ENCODE peak calls at places on chromosomes 16 and 17, in six cellular contexts. L is NCI-H1436 treated with DMSO at 0.1 percent for 48 hours, X is sciatic nerve, D is A673, M is astrocyte of the cerebellum, I is C1 segment of cervical spinal cord. J is an unnamed sample.

GRCh38 chr16:11165349-11165748 is 90.7 kb downstream of the SOCS1 start:
- DNase-seq in I (no peak), L (no peak), D (no peak), M (no peak), X (no peak), J (no peak)

GRCh38 chr16:6020162-6020980 is 922.8 kb upstream of the EEF2KMT start:
- DNase-seq in I (no peak), M (no peak), D (no peak), L (no peak), X (no peak), J (no peak)

GRCh38 chr17:45137561-45138305 is 2.2 kb downstream of the ACBD4 start:
- DNase-seq in X (no peak), L (no peak), D (no peak), M (no peak), I (no peak), J (no peak)

GRCh38 chr17:60677308-60678117 is at the start of gene BCAS3:
- DNase-seq in L (peak), M (peak), X (peak), D (peak), I (peak), J (peak)

GRCh38 chr16:12618515-12618914 is 185.2 kb downstream of the CPPED1 start:
- DNase-seq in I (no peak), X (peak), M (no peak), D (no peak), L (no peak), J (no peak)

GRCh38 chr17:4101127-4101798 is 41.6 kb downstream of the ZZEF1 start:
- DNase-seq in X (no peak), L (no peak), M (no peak), I (peak), D (no peak), J (peak)

GRCh38 chr17:33929181-33929724 is 325.8 kb upstream of the CCL2 start:
- DNase-seq in I (no peak), M (no peak), L (no peak), D (peak), X (no peak), J (no peak)

GRCh38 chr17:81179861-81180260 is 13.8 kb upstream of the AATK start:
- DNase-seq in L (no peak), I (no peak), D (no peak), X (no peak), M (no peak), J (no peak)

GRCh38 chr17:77604301-77605031 is 354.0 kb upstream of the TNRC6C start:
- DNase-seq in D (no peak), L (no peak), X (peak), M (no peak), I (no peak), J (no peak)

GRCh38 chr17:7043544-7044268 is at the start of gene SLC16A11:
- DNase-seq in M (no peak), X (no peak), D (peak), L (peak), I (no peak), J (no peak)

GRCh38 chr16:59412275-59412841 is 678.2 kb upstream of the GOT2 start:
- DNase-seq in I (no peak), L (no peak), X (no peak), M (no peak), D (no peak), J (peak)

GRCh38 chr17:38898812-38899348 is 26.5 kb upstream of the LASP1NB start:
- DNase-seq in X (no peak), M (no peak), L (no peak), I (no peak), D (no peak), J (no peak)

GRCh38 chr16:11560701-11561439 is 25.8 kb downstream of the LITAF start:
- DNase-seq in D (no peak), X (peak), I (no peak), M (no peak), L (no peak), J (no peak)

GRCh38 chr17:65204001-65204400 is 66.8 kb downstream of the RGS9 start:
- DNase-seq in M (no peak), X (no peak), D (no peak), L (no peak), I (no peak), J (no peak)

GRCh38 chr17:30236807-30237206 is 1.3 kb upstream of the SLC6A4 start:
- DNase-seq in X (peak), L (no peak), I (no peak), D (peak), M (no peak), J (peak)

GRCh38 chr17:39564201-39564828 is 43.4 kb downstream of the NEUROD2 start:
- DNase-seq in L (peak), D (no peak), X (no peak), I (no peak), M (no peak), J (peak)

GRCh38 chr16:88535181-88535856 is 34.9 kb upstream of the ZC3H18 start:
- DNase-seq in M (no peak), D (no peak), L (no peak), I (no peak), X (no peak), J (no peak)

GRCh38 chr17:2937331-2938003 is 125.9 kb downstream of the OR1D5 start:
- DNase-seq in I (no peak), D (no peak), M (no peak), L (no peak), X (no peak), J (peak)

GRCh38 chr17:35774499-35774898 is 13.8 kb downstream of the C17orf50 start:
- DNase-seq in M (peak), I (peak), L (no peak), D (no peak), X (no peak), J (no peak)

GRCh38 chr16:1030381-1030901 is 42.1 kb upstream of the SSTR5 start:
- DNase-seq in X (no peak), L (no peak), D (no peak), M (no peak), I (no peak), J (no peak)

GRCh38 chr17:64240261-64240740 is 22.8 kb downstream of the TEX2 start:
- DNase-seq in M (no peak), D (no peak), I (no peak), L (no peak), X (no peak), J (no peak)

GRCh38 chr16:17277981-17278381 is 192.8 kb downstream of the XYLT1 start:
- DNase-seq in L (no peak), D (no peak), M (no peak), X (no peak), I (peak), J (peak)

GRCh38 chr16:19717781-19718623 is at the start of the genes IQCK and KNOP1:
- DNase-seq in L (no peak), M (peak), D (peak), X (peak), I (peak), J (peak)

GRCh38 chr17:74433421-74434121 is 1.7 kb downstream of the GPRC5C start:
- DNase-seq in M (no peak), I (no peak), D (no peak), X (no peak), L (no peak), J (no peak)

GRCh38 chr16:27823438-27823820 is 240.1 kb downstream of the GSG1L start:
- DNase-seq in I (no peak), M (no peak), D (no peak), L (no peak), X (no peak), J (no peak)

GRCh38 chr17:36850794-36851193 is 86.5 kb upstream of the LHX1 start:
- DNase-seq in X (no peak), D (peak), L (no peak), M (peak), I (no peak), J (no peak)

J was measured in SK-MEL-5.